ENCODE peak calls at places on chromosome 4, in four cellular contexts. A, O, C and M are unnamed samples.

GRCh38 chr4:36243355-36244256 is 708 bp downstream of the ARAP2 start:
- DNase-seq in O (peak), C (peak), A (peak), M (peak)

GRCh38 chr4:86461849-86462248 is 102.0 kb upstream of the MAPK10 start:
- DNase-seq in O (no peak), A (no peak), C (no peak), M (no peak)

GRCh38 chr4:106914223-106914622 is 121.9 kb downstream of the DKK2 start:
- DNase-seq in C (no peak), A (no peak), O (peak), M (no peak)

GRCh38 chr4:145533011-145533410 is 51.4 kb downstream of the SMAD1 start:
- DNase-seq in A (no peak), C (no peak), O (peak), M (no peak)

GRCh38 chr4:95877636-95878035 is 37.7 kb downstream of the PDHA2 start:
- DNase-seq in O (no peak), C (no peak), A (no peak), M (no peak)

GRCh38 chr4:98508825-98509539 is 149.4 kb downstream of the TSPAN5 start:
- DNase-seq in A (no peak), C (no peak), O (no peak), M (no peak)

GRCh38 chr4:122876456-122876855 is 45.9 kb downstream of the NUDT6 start:
- DNase-seq in C (no peak), A (no peak), O (no peak), M (no peak)

GRCh38 chr4:186298034-186298647 is 32.2 kb downstream of the F11 start:
- DNase-seq in O (no peak), A (no peak), C (no peak), M (no peak)

GRCh38 chr4:75916091-75916661 is 13.9 kb upstream of the PPEF2 start:
- DNase-seq in C (no peak), A (no peak), O (peak), M (peak)

GRCh38 chr4:90306810-90307209 is 179.6 kb downstream of the CCSER1 start:
- DNase-seq in C (no peak), O (no peak), A (no peak), M (no peak)

GRCh38 chr4:64518600-64518999 is 109.3 kb upstream of the TECRL start:
- DNase-seq in A (no peak), O (no peak), C (no peak), M (no peak)

GRCh38 chr4:94208268-94208667 is 603 bp downstream of the SMARCAD1 start:
- DNase-seq in O (no peak), C (no peak), A (no peak), M (no peak)